ENCODE peak calls at places on chromosome 2, in four cellular contexts. One of them, this sample, is unnamed.

GRCh38 chr2:226979004-226979403 is 143.2 kb downstream of the RHBDD1 start:
- DNase-seq in K562: peak
- DNase-seq in HepG2: no peak
- DNase-seq in GM12878: no peak
- DNase-seq in this sample: no peak

GRCh38 chr2:56132138-56132537 is 51.7 kb upstream of the CCDC85A start:
- DNase-seq in K562: peak
- DNase-seq in HepG2: peak
- DNase-seq in GM12878: no peak
- DNase-seq in this sample: peak

GRCh38 chr2:78701546-78701945 is 324.0 kb upstream of the REG3G start:
- DNase-seq in K562: no peak
- DNase-seq in HepG2: no peak
- DNase-seq in GM12878: no peak
- DNase-seq in this sample: no peak

GRCh38 chr2:191263050-191263449 is 17.8 kb downstream of the MYO1B start:
- DNase-seq in K562: no peak
- DNase-seq in HepG2: peak
- DNase-seq in GM12878: no peak
- DNase-seq in this sample: no peak

GRCh38 chr2:207123776-207124391 is 41.9 kb downstream of the KLF7 start:
- DNase-seq in K562: no peak
- DNase-seq in HepG2: no peak
- DNase-seq in GM12878: no peak
- DNase-seq in this sample: no peak

GRCh38 chr2:123839326-123839725 is 185.8 kb upstream of the CNTNAP5 start:
- DNase-seq in K562: no peak
- DNase-seq in HepG2: no peak
- DNase-seq in GM12878: no peak
- DNase-seq in this sample: no peak

GRCh38 chr2:43171789-43172188 is 54.6 kb downstream of the ZFP36L2 start:
- DNase-seq in K562: peak
- DNase-seq in HepG2: peak
- DNase-seq in GM12878: no peak
- DNase-seq in this sample: no peak

GRCh38 chr2:9234680-9235387 is 28.2 kb downstream of the ASAP2 start:
- DNase-seq in K562: peak
- DNase-seq in HepG2: peak
- DNase-seq in GM12878: no peak
- DNase-seq in this sample: no peak

GRCh38 chr2:130922417-130922816 is 85.7 kb downstream of the ARHGEF4 start:
- DNase-seq in K562: no peak
- DNase-seq in HepG2: no peak
- DNase-seq in GM12878: no peak
- DNase-seq in this sample: no peak

GRCh38 chr2:85457877-85458316 is 39.4 kb downstream of the SH2D6 start:
- DNase-seq in K562: no peak
- DNase-seq in HepG2: no peak
- DNase-seq in GM12878: no peak
- DNase-seq in this sample: no peak

GRCh38 chr2:96144481-96145027 is 686 bp downstream of the DUSP2 start:
- DNase-seq in K562: no peak
- DNase-seq in HepG2: no peak
- DNase-seq in GM12878: no peak
- DNase-seq in this sample: no peak

GRCh38 chr2:1891147-1891546 is 146.8 kb upstream of the PXDN start:
- DNase-seq in K562: no peak
- DNase-seq in HepG2: no peak
- DNase-seq in GM12878: no peak
- DNase-seq in this sample: no peak

GRCh38 chr2:175097297-175097696 is 70.7 kb downstream of the ATF2 start:
- DNase-seq in K562: no peak
- DNase-seq in HepG2: no peak
- DNase-seq in GM12878: no peak
- DNase-seq in this sample: no peak

GRCh38 chr2:73561422-73561821 is 80.8 kb downstream of the NAT8 start:
- DNase-seq in K562: no peak
- DNase-seq in HepG2: no peak
- DNase-seq in GM12878: no peak
- DNase-seq in this sample: no peak

GRCh38 chr2:50513724-50514123 is 518.2 kb downstream of the NRXN1 start:
- DNase-seq in K562: no peak
- DNase-seq in HepG2: no peak
- DNase-seq in GM12878: no peak
- DNase-seq in this sample: no peak

GRCh38 chr2:169573974-169574299 is 272 bp upstream of the FASTKD1 start:
- DNase-seq in K562: no peak
- DNase-seq in HepG2: no peak
- DNase-seq in GM12878: no peak
- DNase-seq in this sample: no peak

DNA sequence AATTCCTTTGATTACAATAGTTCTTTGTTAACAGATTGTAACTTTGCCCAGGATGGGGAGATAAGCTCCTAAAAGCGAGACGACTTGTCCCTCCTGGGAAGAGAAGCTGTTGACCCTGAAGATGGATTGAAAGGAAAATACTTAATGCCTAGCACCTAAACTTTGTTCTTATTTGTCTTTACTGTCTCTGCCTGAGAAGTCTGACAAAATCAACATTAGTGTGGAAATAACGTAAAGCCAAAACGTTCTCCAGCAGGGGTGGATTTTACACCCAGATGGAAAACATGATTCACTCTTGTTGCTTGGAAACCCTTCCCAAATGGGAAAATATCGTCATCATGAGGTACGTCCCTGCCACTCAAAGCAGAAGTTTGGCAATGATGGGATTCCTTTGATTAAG is 450.1 kb downstream of the SLC4A3 start:
- DNase-seq in K562: no peak
- DNase-seq in HepG2: no peak
- DNase-seq in GM12878: no peak
- DNase-seq in this sample: no peak
- TF ChIP-seq TARDBP in K562: no peak
- TF ChIP-seq TARDBP in HepG2: no peak
- TF ChIP-seq TARDBP in GM12878: no peak
- TF ChIP-seq TARDBP in this sample: no peak

GRCh38 chr2:33212151-33212550 is 264.3 kb upstream of the RASGRP3 start:
- DNase-seq in K562: no peak
- DNase-seq in HepG2: peak
- DNase-seq in GM12878: no peak
- DNase-seq in this sample: peak
- TF ChIP-seq TARDBP in K562: no peak
- TF ChIP-seq TARDBP in HepG2: no peak
- TF ChIP-seq TARDBP in GM12878: no peak
- TF ChIP-seq TARDBP in this sample: no peak

GRCh38 chr2:26692814-26693286 is 328 bp downstream of the KCNK3 start:
- DNase-seq in K562: no peak
- DNase-seq in HepG2: no peak
- DNase-seq in GM12878: no peak
- DNase-seq in this sample: peak

GRCh38 chr2:26693287-26693849 is 846 bp downstream of the KCNK3 start:
- DNase-seq in K562: no peak
- DNase-seq in HepG2: no peak
- DNase-seq in GM12878: no peak
- DNase-seq in this sample: peak

GRCh38 chr2:26697425-26697824 is 4.9 kb downstream of the KCNK3 start:
- DNase-seq in K562: no peak
- DNase-seq in HepG2: no peak
- DNase-seq in GM12878: no peak
- DNase-seq in this sample: no peak

GRCh38 chr2:26694001-26694400 is 1.5 kb downstream of the KCNK3 start:
- DNase-seq in K562: no peak
- DNase-seq in HepG2: no peak
- DNase-seq in GM12878: no peak
- DNase-seq in this sample: no peak

DNA sequence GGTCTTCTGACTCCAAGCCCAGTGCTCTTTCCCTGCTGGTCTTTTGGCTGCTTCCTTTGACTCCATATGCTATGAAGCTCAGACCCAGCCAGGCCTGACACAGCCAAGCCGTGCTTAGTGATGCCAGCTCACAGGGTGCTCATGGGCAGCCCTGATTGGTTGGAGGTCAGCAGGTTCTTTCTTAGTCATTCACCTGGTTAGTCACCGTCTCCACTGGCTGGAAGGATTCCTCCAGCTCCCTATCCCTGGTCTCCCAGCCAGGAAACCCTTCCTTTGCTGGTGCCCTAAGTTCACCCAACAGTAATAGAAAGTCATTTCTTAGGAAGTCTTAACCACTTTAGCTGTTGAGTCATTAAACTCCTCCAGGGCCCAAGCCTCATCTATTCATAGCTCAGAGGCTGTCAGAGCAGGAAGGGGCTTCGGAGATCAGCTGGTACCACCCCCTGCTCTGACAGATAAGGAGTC is 3.9 kb downstream of the KCNK3 start:
- DNase-seq in K562: no peak
- DNase-seq in HepG2: no peak
- DNase-seq in GM12878: no peak
- DNase-seq in this sample: no peak
- TF ChIP-seq TARDBP in K562: no peak
- TF ChIP-seq TARDBP in HepG2: no peak
- TF ChIP-seq TARDBP in GM12878: no peak
- TF ChIP-seq TARDBP in this sample: no peak

GRCh38 chr2:232994446-232994845 is 18.6 kb downstream of the NGEF start:
- DNase-seq in K562: no peak
- DNase-seq in HepG2: no peak
- DNase-seq in GM12878: no peak
- DNase-seq in this sample: no peak
- TF ChIP-seq TARDBP in K562: no peak
- TF ChIP-seq TARDBP in HepG2: no peak
- TF ChIP-seq TARDBP in GM12878: no peak
- TF ChIP-seq TARDBP in this sample: no peak

DNA sequence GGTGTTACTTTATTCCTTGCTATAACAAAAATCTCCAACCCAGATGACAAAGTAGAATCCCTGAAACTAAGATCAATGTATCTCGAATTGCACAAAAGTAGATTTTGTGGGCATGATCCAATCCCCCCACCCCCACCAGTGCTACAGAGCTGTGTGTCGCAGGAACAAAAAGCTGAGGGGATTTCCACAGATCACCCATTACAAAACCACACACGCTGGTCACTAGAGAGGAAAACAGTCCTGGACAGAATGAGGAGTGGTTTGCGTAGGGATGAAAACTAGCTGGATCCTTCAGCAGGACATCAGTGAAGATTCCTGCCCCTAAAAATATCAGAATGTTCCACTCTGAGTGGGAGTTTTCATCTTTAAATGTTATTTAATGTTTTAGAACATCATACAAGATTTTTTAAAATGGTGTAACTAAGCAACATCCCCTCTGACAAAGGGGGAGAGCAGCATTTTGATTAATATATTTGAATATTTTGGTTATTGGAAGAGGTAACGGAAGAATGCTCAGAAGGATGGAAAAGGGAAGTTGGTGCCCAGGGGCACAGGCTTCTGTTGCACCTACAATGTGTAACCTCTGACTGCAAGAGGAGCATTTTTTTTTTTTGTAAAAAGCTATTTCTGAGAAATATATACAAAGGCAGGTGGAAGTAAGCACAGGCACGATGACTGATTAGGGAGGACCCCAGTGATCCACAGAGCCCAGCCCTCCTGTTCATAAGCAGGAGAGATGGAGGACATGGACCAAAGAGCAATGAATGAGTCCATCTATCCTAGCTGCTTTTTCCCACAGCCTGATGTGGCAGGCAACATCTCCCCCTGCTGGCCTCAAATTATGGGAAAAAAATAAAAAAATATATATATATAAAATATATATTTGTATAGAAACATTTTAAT is 165.6 kb upstream of the STK17B start:
- DNase-seq in K562: peak
- DNase-seq in HepG2: peak
- DNase-seq in GM12878: peak
- DNase-seq in this sample: peak
- TF ChIP-seq TARDBP in K562: no peak
- TF ChIP-seq TARDBP in HepG2: no peak
- TF ChIP-seq TARDBP in GM12878: no peak
- TF ChIP-seq TARDBP in this sample: no peak

GRCh38 chr2:145748927-145749326 is 1229.0 kb upstream of the ZEB2 start:
- DNase-seq in K562: no peak
- DNase-seq in HepG2: no peak
- DNase-seq in GM12878: no peak
- DNase-seq in this sample: no peak

GRCh38 chr2:145751155-145751554 is 1231.2 kb upstream of the ZEB2 start:
- DNase-seq in K562: peak
- DNase-seq in HepG2: no peak
- DNase-seq in GM12878: no peak
- DNase-seq in this sample: no peak

GRCh38 chr2:145750617-145751016 is 1230.7 kb upstream of the ZEB2 start:
- DNase-seq in K562: no peak
- DNase-seq in HepG2: no peak
- DNase-seq in GM12878: no peak
- DNase-seq in this sample: no peak

GRCh38 chr2:145749556-145749955 is 1229.6 kb upstream of the ZEB2 start:
- DNase-seq in K562: no peak
- DNase-seq in HepG2: no peak
- DNase-seq in GM12878: no peak
- DNase-seq in this sample: no peak

GRCh38 chr2:145750074-145750473 is 1230.2 kb upstream of the ZEB2 start:
- DNase-seq in K562: no peak
- DNase-seq in HepG2: no peak
- DNase-seq in GM12878: no peak
- DNase-seq in this sample: no peak
- TF ChIP-seq TARDBP in K562: no peak
- TF ChIP-seq TARDBP in HepG2: no peak
- TF ChIP-seq TARDBP in GM12878: no peak
- TF ChIP-seq TARDBP in this sample: no peak

GRCh38 chr2:240568678-240569522 is 616 bp downstream of the RNPEPL1 start:
- DNase-seq in K562: peak
- DNase-seq in HepG2: no peak
- DNase-seq in GM12878: no peak
- DNase-seq in this sample: no peak
- TF ChIP-seq TARDBP in K562: no peak
- TF ChIP-seq TARDBP in HepG2: no peak
- TF ChIP-seq TARDBP in GM12878: no peak
- TF ChIP-seq TARDBP in this sample: no peak

DNA sequence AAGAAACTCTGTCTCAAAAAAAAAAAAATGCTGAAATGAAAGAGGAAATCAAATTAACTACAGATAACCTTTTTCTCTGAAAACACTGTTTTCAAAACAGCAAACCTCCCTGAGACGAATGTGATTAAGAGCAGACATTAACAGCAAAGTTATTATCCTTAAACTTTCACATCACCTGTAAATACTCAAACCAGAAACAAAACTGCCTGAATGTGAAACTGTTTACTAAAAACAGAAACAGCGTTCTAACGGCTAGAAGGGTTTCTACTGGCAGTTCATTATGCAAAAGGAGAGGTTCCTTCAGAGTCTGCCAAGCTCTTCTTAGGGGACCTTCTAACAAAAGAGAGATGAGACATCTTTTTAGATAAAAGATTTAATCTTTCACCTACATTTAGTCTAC is 45.9 kb downstream of the PNO1 start:
- DNase-seq in K562: no peak
- DNase-seq in HepG2: no peak
- DNase-seq in GM12878: peak
- DNase-seq in this sample: no peak
- TF ChIP-seq TARDBP in K562: no peak
- TF ChIP-seq TARDBP in HepG2: no peak
- TF ChIP-seq TARDBP in GM12878: no peak
- TF ChIP-seq TARDBP in this sample: no peak

GRCh38 chr2:184597996-184598312 is 375 bp upstream of the ZNF804A start:
- DNase-seq in K562: no peak
- DNase-seq in HepG2: no peak
- DNase-seq in GM12878: no peak
- DNase-seq in this sample: no peak
- TF ChIP-seq TARDBP in K562: no peak
- TF ChIP-seq TARDBP in HepG2: no peak
- TF ChIP-seq TARDBP in GM12878: no peak
- TF ChIP-seq TARDBP in this sample: no peak

This sample was measured in HEK293T.